ENCODE peak calls at places on chromosome 14, in six cellular contexts. Z is Panc1, E is hepatocyte, F is GM23338, X is activated B cell treated with CpG ODN at 0.5 μM for 24 hours, L is lower lobe of right lung. K is an unnamed sample.

GRCh38 chr14:52789118-52789517 is 2.3 kb downstream of the GNPNAT1 start:
- DNase-seq in Z (no peak), E (no peak), F (no peak), X (no peak), L (no peak), K (no peak)

GRCh38 chr14:64636208-64636979 is 67.8 kb upstream of the PLEKHG3 start:
- DNase-seq in Z (peak), E (peak), F (peak), X (peak), L (peak), K (peak)

GRCh38 chr14:69713127-69713800 is 53.7 kb upstream of the SRSF5 start:
- DNase-seq in Z (no peak), E (no peak), F (peak), X (no peak), L (no peak), K (no peak)

GRCh38 chr14:105465209-105466031 is 9.2 kb upstream of the CRIP2 start:
- DNase-seq in Z (no peak), E (no peak), F (no peak), X (no peak), L (no peak), K (no peak)

GRCh38 chr14:76089151-76089550 is 62.6 kb upstream of the GPATCH2L start:
- DNase-seq in Z (no peak), E (no peak), F (no peak), X (no peak), L (no peak), K (no peak)

GRCh38 chr14:94768521-94769412 is 1.1 kb downstream of the GSC start:
- DNase-seq in Z (no peak), E (no peak), F (peak), X (no peak), L (no peak), K (no peak)

GRCh38 chr14:22602011-22602410 is 3.9 kb downstream of the ABHD4 start:
- DNase-seq in Z (no peak), E (no peak), F (no peak), X (no peak), L (no peak), K (no peak)

GRCh38 chr14:33738481-33738880 is 212.4 kb downstream of the EGLN3 start:
- DNase-seq in Z (no peak), E (no peak), F (peak), X (no peak), L (no peak), K (no peak)

GRCh38 chr14:87805315-87805723 is 187.7 kb downstream of the GALC start:
- DNase-seq in Z (peak), E (peak), F (peak), X (no peak), L (no peak), K (peak)

GRCh38 chr14:22614240-22614799 is 16.2 kb downstream of the ABHD4 start:
- DNase-seq in Z (no peak), E (peak), F (no peak), X (no peak), L (no peak), K (peak)

GRCh38 chr14:63857467-63858030 is 4.7 kb downstream of the SYNE2 start:
- DNase-seq in Z (no peak), E (no peak), F (no peak), X (no peak), L (no peak), K (no peak)

GRCh38 chr14:90060965-90061848 is 587 bp upstream of the KCNK13 start:
- DNase-seq in Z (no peak), E (no peak), F (peak), X (no peak), L (no peak), K (no peak)

GRCh38 chr14:89201645-89202044 is 215.4 kb downstream of the FOXN3 start:
- DNase-seq in Z (no peak), E (no peak), F (no peak), X (no peak), L (no peak), K (peak)

GRCh38 chr14:92004062-92004461 is 35.8 kb downstream of the TRIP11 start:
- DNase-seq in Z (no peak), E (no peak), F (no peak), X (no peak), L (no peak), K (no peak)

GRCh38 chr14:85867450-85867849 is 337.5 kb downstream of the FLRT2 start:
- DNase-seq in Z (no peak), E (no peak), F (peak), X (no peak), L (no peak), K (no peak)

GRCh38 chr14:24895243-24895583 is 154.7 kb downstream of the STXBP6 start:
- DNase-seq in Z (no peak), E (no peak), F (peak), X (no peak), L (no peak), K (peak)

GRCh38 chr14:105167303-105168092 is 1.1 kb downstream of the JAG2 start:
- DNase-seq in Z (no peak), E (peak), F (peak), X (no peak), L (peak), K (peak)

GRCh38 chr14:50381008-50381407 is 15.7 kb downstream of the CDKL1 start:
- DNase-seq in Z (no peak), E (no peak), F (no peak), X (no peak), L (no peak), K (no peak)

GRCh38 chr14:50381823-50382287 is 14.8 kb downstream of the CDKL1 start:
- DNase-seq in Z (no peak), E (no peak), F (no peak), X (no peak), L (no peak), K (no peak)

GRCh38 chr14:50380455-50380854 is 16.2 kb downstream of the CDKL1 start:
- DNase-seq in Z (no peak), E (no peak), F (no peak), X (no peak), L (no peak), K (no peak)

GRCh38 chr14:50387543-50387942 is 9.1 kb downstream of the CDKL1 start:
- DNase-seq in Z (no peak), E (no peak), F (no peak), X (no peak), L (no peak), K (no peak)

GRCh38 chr14:50383618-50384225 is 13.0 kb downstream of the CDKL1 start:
- DNase-seq in Z (no peak), E (peak), F (no peak), X (no peak), L (no peak), K (peak)
- TF ChIP-seq CTCF in Z (no peak), E (peak), F (no peak), X (no peak), L (no peak), K (peak)

GRCh38 chr14:96940009-96940408 is 142.8 kb downstream of the VRK1 start:
- DNase-seq in Z (no peak), E (peak), F (peak), X (no peak), L (no peak), K (no peak)

GRCh38 chr14:96944297-96944696 is 147.1 kb downstream of the VRK1 start:
- DNase-seq in Z (no peak), E (no peak), F (no peak), X (no peak), L (no peak), K (no peak)

GRCh38 chr14:96934961-96935360 is 137.8 kb downstream of the VRK1 start:
- DNase-seq in Z (no peak), E (no peak), F (no peak), X (no peak), L (no peak), K (no peak)

GRCh38 chr14:96938946-96939345 is 141.8 kb downstream of the VRK1 start:
- DNase-seq in Z (no peak), E (no peak), F (peak), X (no peak), L (no peak), K (no peak)
- TF ChIP-seq CTCF in Z (no peak), E (peak), F (peak), X (no peak), L (no peak), K (no peak)

DNA sequence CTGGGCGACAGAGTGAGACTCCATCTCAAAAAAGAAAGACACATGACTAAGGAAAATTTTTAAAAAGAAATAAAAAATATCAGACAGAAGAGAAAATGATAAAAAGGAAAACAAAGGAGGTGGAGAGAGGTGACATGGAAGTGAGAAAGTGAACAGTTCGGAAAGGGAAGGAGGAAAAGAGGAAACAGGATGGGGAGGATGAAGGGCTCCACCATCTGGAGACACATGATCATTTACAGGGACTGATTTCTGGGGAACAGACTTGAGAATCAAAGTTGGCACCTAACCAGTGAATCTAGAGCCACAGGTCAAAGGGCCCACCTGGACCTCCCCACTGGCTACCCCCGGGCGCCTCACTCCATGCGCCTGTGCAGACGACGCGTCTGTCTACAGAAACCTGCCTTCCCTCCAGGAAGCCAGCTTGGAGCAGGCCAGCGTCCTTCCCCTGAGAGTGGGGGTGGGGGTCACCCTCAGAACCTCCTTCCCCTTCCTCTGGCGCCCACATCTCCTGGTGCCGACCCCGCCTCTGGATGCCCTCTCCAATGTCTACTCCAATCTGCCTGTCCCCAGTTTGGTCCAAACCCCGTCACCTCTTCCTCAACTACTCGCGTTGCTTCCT is 60.5 kb downstream of the AMN start:
- DNase-seq in Z (no peak), E (no peak), F (no peak), X (no peak), L (no peak), K (no peak)
- TF ChIP-seq CTCF in Z (no peak), E (peak), F (no peak), X (no peak), L (no peak), K (no peak)

DNA sequence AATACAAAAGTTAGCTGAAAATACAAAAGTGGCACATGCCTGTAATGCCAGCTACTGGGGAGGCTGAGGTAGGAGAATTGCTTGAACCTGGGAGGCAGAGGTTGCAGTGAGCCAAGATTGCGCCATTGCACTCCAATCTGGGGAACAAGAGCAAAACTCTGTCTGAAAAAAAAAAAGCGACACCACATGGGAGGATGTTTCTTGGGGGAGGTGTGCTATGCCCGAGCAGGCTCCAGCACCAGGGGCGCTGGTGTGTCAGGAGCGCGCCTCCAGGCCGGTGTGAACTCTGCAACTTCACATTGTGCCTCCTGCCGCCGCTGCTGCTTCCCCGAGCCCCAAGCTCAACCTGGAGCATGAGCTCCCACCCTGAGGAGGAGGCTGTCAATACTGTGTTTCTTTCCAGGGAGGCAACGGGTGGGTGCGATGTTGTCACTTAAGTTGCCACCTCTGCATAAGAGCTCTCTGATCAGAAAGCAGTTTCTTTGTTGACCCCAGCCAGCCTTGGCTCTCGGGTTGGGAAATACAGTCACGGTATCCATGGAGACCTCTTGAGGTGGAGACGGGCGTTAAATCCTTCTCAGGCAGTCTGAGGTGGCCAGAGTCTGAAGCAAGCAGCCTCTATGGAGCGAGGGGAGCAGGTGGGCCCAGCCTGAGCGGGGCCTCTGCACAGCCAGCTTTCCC is 18.9 kb downstream of the DEGS2 start:
- DNase-seq in Z (no peak), E (peak), F (peak), X (no peak), L (no peak), K (no peak)
- TF ChIP-seq CTCF in Z (no peak), E (peak), F (peak), X (no peak), L (peak), K (no peak)

GRCh38 chr14:36979863-36980262 is 192.5 kb downstream of the SLC25A21 start:
- DNase-seq in Z (no peak), E (no peak), F (no peak), X (no peak), L (no peak), K (no peak)

GRCh38 chr14:36974985-36975384 is 197.4 kb downstream of the SLC25A21 start:
- DNase-seq in Z (no peak), E (no peak), F (no peak), X (no peak), L (no peak), K (no peak)

GRCh38 chr14:36976571-36977023 is 195.8 kb downstream of the SLC25A21 start:
- DNase-seq in Z (no peak), E (no peak), F (no peak), X (no peak), L (no peak), K (no peak)

GRCh38 chr14:36973806-36974442 is 198.5 kb downstream of the SLC25A21 start:
- DNase-seq in Z (peak), E (no peak), F (no peak), X (no peak), L (no peak), K (peak)

DNA sequence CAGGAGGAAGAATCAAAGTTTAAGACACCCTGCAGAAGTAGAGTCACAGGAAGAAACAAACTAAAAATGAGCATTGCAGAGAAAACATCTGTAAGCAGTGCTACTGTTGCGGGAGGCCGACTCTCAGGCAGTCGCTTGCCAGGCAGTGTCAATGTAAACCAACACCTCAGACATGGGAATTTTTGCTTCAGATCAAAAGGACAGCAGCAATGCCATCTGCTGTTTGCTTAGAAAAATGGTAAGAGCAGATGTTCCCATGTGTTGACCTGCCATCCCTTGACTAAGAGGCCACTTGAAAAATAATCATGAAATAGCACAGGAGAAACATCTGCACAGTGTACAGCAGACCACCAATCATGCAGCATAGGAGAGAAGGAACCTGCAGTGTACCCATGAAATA is 196.6 kb downstream of the SLC25A21 start:
- DNase-seq in Z (no peak), E (no peak), F (no peak), X (no peak), L (no peak), K (no peak)
- TF ChIP-seq CTCF in Z (no peak), E (no peak), F (no peak), X (no peak), L (no peak), K (no peak)

GRCh38 chr14:31420319-31421081 is at the start of gene HEATR5A:
- DNase-seq in Z (peak), E (peak), F (peak), X (peak), L (peak), K (peak)
- TF ChIP-seq CTCF in Z (peak), E (peak), F (no peak), X (no peak), L (peak), K (peak)

GRCh38 chr14:61567838-61568571 is 127.3 kb upstream of the HIF1A start:
- DNase-seq in Z (no peak), E (no peak), F (peak), X (no peak), L (no peak), K (no peak)
- TF ChIP-seq CTCF in Z (no peak), E (no peak), F (no peak), X (no peak), L (no peak), K (no peak)

GRCh38 chr14:73949752-73950734 is at the start of the genes COQ6 and FAM161B:
- DNase-seq in Z (peak), E (peak), F (peak), X (peak), L (peak), K (peak)
- TF ChIP-seq CTCF in Z (no peak), E (peak), F (no peak), X (no peak), L (peak), K (no peak)

DNA sequence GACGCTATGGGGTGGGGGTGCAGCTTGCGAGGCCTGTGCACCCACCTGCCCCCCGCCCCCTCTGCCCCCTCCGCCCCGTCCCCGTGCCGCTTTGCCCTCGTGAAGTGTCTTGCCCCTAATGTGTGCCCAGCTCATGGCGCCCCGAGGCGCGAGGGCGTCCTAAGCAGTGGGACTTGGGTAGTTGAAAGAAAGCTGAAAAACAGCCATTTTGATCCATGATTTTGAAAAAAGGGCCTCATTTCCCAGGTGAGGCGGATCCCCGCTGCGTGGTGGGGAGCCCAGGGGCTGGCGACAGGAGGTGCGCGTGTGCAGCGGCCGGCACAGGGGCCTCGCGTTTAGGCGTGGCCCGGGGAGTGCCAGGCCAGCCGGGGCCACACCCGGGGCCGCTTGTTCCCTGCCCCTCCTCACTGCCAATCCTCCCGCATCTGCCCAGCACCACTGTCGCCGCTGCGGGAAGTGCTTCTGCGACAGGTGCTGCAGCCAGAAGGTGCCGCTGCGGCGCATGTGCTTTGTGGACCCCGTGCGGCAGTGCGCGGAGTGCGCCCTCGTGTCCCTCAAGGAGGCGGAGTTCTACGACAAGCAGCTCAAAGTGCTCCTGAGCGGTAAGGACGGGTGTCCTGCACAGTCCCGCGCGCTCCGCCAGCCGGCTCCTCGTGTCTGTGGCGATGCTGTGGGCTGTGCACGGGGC is 11.8 kb downstream of the ZFYVE21 start:
- DNase-seq in Z (no peak), E (no peak), F (peak), X (no peak), L (peak), K (no peak)
- TF ChIP-seq CTCF in Z (no peak), E (no peak), F (peak), X (no peak), L (peak), K (no peak)

DNA sequence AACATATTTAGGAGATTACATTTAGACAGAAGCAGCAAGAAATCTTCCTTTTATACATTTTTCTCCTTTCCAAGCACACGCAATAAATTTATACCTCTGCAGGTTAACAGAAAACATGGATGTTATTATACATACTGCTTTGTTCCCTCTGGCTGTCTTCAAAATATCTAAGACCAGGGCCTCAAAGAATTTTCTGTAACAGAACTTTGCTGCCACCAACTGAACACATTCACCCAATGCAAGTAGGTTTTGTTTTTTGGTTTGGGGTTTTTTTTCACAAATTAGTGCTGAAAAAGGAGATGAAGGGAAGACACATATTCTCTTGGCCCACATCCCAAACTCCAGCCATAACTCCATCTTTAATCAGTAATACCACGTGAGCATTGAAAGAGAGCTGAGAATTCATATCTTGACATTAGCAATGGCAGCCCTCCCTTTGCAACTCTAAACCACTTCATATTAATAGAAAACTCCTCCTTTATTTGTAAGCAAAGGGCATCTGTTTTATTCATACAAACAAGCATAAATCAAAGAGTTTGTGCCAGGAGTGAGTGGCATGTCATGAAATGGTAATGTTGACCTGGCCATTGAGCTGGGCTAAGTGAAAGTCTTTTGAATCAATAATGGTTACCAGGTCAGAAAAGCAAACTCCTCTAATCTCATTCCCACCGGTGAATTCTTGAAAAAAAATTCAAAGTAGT is 150.8 kb upstream of the FSCB start:
- DNase-seq in Z (no peak), E (peak), F (peak), X (no peak), L (no peak), K (peak)
- TF ChIP-seq CTCF in Z (peak), E (peak), F (peak), X (no peak), L (peak), K (peak)

K was measured in fibroblast of villous mesenchyme.